ENCODE peak calls at places on chromosomes 3 and 15, in five cellular contexts. M is coronary artery, A is nephron progenitor cell, U is A549, G is lower lobe of right lung. P is an unnamed sample.

GRCh38 chr15:56040081-56041035 is 46.9 kb upstream of the NEDD4 start:
- DNase-seq in M (no peak), A (no peak), U (peak; percentile 90), G (peak; percentile 55), P (peak; percentile 89)

GRCh38 chr3:128425142-128425845 is 41.4 kb downstream of the DNAJB8 start:
- DNase-seq in M (no peak), A (no peak), U (no peak), G (no peak), P (no peak)

GRCh38 chr3:78734048-78734637 is 1033.7 kb downstream of the ROBO1 start:
- DNase-seq in M (no peak), A (no peak), U (no peak), G (no peak), P (no peak)

GRCh38 chr3:11045536-11045935 is 53.0 kb downstream of the SLC6A1 start:
- DNase-seq in M (no peak), A (no peak), U (no peak), G (no peak), P (no peak)

GRCh38 chr3:170999737-171000242 is 26.7 kb downstream of the SLC2A2 start:
- DNase-seq in M (no peak), A (no peak), U (peak; percentile 45), G (no peak), P (peak; percentile 80)

GRCh38 chr15:83365370-83365938 is 81.0 kb upstream of the BNC1 start:
- DNase-seq in M (no peak), A (peak; percentile 65), U (peak; percentile 32), G (peak; percentile 75), P (peak; percentile 76)

GRCh38 chr3:177337548-177338331 is 140.5 kb upstream of the TBL1XR1 start:
- DNase-seq in M (no peak), A (no peak), U (no peak), G (no peak), P (peak; percentile 13)

GRCh38 chr3:195801251-195802183 is 10.2 kb downstream of the MUC4 start:
- DNase-seq in M (no peak), A (no peak), U (no peak), G (no peak), P (no peak)

GRCh38 chr3:148466143-148466542 is 231.6 kb upstream of the AGTR1 start:
- DNase-seq in M (no peak), A (no peak), U (no peak), G (no peak), P (no peak)

GRCh38 chr3:195153121-195153520 is 117.8 kb downstream of the XXYLT1 start:
- DNase-seq in M (no peak), A (peak; percentile 50), U (no peak), G (no peak), P (no peak)

GRCh38 chr3:32818431-32819085 is 761 bp downstream of the TRIM71 start:
- DNase-seq in M (no peak), A (peak; percentile 40), U (no peak), G (peak; percentile 60), P (no peak)

GRCh38 chr15:73851679-73852078 is 21.7 kb upstream of the TBC1D21 start:
- DNase-seq in M (no peak), A (peak; percentile 89), U (peak; percentile 44), G (no peak), P (peak; percentile 44)

DNA sequence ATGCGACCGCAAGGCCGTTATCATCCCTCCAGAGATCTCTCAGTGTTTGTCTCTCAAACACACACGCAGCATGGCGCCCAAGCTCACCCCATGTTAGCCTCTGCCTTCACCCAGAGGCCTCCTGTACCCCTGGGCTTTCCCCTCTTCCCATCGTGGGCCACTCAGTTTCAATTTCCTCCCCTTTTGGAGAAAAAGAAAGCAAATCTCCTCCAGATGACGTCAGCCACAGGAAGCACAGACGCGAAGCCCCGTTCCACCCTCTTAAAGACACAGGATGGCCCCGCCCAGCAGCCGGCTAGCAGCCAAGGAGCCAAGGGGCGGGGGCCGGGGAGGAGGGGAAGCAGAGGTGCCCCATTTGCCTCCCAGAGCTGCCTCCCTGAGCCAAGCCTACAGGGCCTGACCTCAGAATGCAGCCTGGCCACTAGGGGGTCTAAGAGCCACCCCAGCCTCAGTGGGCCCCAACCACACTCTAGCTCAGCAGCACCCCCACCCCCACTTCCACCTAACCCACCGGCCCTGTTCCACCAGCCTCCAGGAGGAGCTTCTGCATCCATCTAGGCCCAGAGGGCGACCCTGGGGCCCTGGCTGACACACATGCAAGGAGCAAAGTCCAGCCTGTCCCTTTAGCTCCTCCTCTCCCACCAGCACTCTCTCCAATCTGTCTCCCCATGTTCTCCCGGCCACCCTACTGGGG is 26.5 kb downstream of the ATRIP start:
- DNase-seq in M (peak; percentile 94), A (peak; percentile 92), U (peak; percentile 92), G (peak; percentile 96), P (peak; percentile 87)
- TF ChIP-seq CTCF in M (no peak), A (peak; percentile 44), U (peak; percentile 31), G (peak; percentile 47), P (peak; percentile 43)

DNA sequence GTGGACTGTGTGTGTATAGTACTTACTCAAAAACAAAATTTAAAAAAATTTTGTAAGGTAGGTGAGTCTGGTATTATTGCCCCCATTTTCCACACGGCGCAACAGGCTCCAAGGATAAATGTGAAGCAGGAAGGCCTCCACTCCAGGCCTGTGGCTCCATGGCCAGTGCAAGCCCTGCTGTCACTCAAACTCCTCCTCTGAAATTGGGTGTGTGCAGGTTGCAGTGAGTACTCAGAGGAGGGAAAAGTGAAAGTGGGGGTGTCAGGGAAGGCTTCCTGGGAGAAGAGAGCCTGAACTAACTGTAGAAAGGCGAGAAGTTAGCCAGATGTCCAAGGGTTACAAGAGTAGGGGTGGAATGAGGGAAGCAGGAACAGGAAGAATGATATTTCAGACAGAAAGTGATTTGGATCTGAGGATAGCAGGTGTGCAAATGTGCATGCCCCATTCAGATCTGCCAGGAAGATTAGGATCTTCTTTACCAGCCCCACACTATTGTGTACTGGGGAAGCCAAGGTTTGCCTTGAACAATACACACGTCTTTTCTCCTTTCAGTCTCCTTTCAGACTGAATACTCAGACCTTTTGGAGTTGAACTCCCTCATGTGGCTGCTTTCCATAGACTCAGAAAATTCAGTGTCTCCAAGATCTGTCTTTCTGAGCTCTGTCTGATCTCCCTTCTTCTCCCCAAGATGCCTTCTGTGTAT is 48.7 kb upstream of the RYK start:
- DNase-seq in M (no peak), A (no peak), U (no peak), G (no peak), P (no peak)
- TF ChIP-seq CTCF in M (no peak), A (no peak), U (peak; percentile 20), G (no peak), P (peak; percentile 23)

DNA sequence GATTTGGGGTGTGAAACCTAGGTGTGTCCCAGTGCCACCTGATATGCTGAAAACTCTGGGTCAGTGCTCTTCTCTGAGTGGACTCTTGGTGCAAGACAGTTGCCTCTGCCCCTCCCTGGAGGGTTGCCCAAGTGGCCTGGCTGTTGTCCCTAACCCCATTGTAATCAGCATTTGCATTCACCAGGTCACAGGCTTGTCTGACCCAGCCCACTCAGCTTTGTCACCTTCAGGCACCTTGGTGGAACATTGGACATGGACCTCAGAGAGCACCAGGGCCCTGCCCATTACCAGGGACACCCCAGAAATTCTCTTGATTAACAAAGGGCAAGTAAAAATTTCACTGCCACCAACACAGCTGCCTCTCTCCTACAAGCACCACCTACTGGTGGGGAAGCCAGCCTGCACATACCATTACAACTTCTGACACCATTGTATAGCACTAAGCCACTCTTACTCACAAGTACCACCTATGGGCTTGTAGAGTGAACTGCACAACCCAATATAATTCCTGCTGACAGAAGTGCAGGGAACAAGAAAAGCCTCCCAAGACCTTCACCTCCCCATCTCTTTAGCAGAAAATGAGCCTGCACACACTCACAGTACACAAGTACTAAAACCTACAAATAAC is 324.6 kb downstream of the EPHA6 start:
- DNase-seq in M (no peak), A (no peak), U (peak; percentile 46), G (no peak), P (no peak)
- TF ChIP-seq CTCF in M (no peak), A (peak; percentile 12), U (no peak), G (no peak), P (no peak)

GRCh38 chr3:157662171-157662570 is 159.0 kb upstream of the VEPH1 start:
- DNase-seq in M (no peak), A (no peak), U (no peak), G (no peak), P (no peak)

GRCh38 chr3:157660847-157661246 is 157.6 kb upstream of the VEPH1 start:
- DNase-seq in M (no peak), A (no peak), U (no peak), G (no peak), P (no peak)
- TF ChIP-seq CTCF in M (no peak), A (no peak), U (no peak), G (no peak), P (no peak)

GRCh38 chr3:42148086-42148842 is 57.1 kb downstream of the TRAK1 start:
- DNase-seq in M (no peak), A (no peak), U (no peak), G (no peak), P (no peak)
- TF ChIP-seq CTCF in M (no peak), A (no peak), U (no peak), G (no peak), P (no peak)

DNA sequence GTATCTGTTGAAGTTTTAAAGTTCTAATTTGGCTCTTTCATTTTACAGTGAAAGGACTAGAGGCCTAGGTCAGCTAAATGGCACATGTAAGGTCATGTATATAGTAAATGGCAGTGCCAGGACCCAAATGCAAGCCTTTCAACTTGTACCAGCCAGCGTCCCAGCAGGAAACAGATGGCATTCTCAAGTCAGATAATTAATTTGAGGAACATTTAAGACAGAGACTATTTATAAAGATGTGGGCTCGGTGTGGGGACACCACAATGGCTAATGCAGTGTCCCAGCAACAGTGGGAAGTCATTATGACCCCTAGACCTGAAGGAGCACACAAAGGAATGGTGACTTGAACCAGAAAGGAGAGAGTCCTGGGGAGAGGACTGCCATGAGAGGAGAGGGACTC is 6.1 kb downstream of the MINDY4B start:
- DNase-seq in M (no peak), A (no peak), U (no peak), G (no peak), P (no peak)
- TF ChIP-seq CTCF in M (no peak), A (no peak), U (no peak), G (no peak), P (no peak)

P was measured in RWPE1.